ENCODE peak calls at places on chromosomes 11 and 22, in five cellular contexts. O is psoas muscle, A is left ventricle myocardium inferior, W is pancreas, N is spleen. H is an unnamed sample.

GRCh38 chr22:35630387-35630793 is 13.3 kb upstream of the MB start:
- DNase-seq in O (no peak), A (no peak), W (no peak), N (peak; percentile 39), H (peak; percentile 51)

GRCh38 chr11:83191491-83191890 is 2.0 kb upstream of the ANKRD42 start:
- DNase-seq in O (no peak), A (no peak), W (no peak), N (no peak), H (no peak)

GRCh38 chr22:26143801-26144325 is 25.4 kb upstream of the SEZ6L start:
- DNase-seq in O (no peak), A (no peak), W (no peak), N (no peak), H (no peak)

GRCh38 chr11:121437686-121438078 is 14.4 kb upstream of the SORL1 start:
- DNase-seq in O (no peak), A (no peak), W (no peak), N (no peak), H (no peak)

GRCh38 chr22:39556970-39557811 is 13.4 kb upstream of the CACNA1I start:
- DNase-seq in O (no peak), A (no peak), W (no peak), N (no peak), H (peak; percentile 33)

GRCh38 chr22:20994902-20995241 is 7.0 kb downstream of the THAP7 start:
- DNase-seq in O (no peak), A (no peak), W (no peak), N (no peak), H (no peak)

GRCh38 chr11:11020747-11021149 is 162.9 kb upstream of the ZBED5 start:
- DNase-seq in O (no peak), A (no peak), W (no peak), N (no peak), H (peak; percentile 6)

GRCh38 chr11:11105361-11105760 is 247.5 kb upstream of the ZBED5 start:
- DNase-seq in O (no peak), A (no peak), W (no peak), N (no peak), H (no peak)

GRCh38 chr11:69854719-69855118 is 35.5 kb upstream of the FGF3 start:
- DNase-seq in O (no peak), A (no peak), W (no peak), N (no peak), H (peak; percentile 78)

GRCh38 chr11:110173775-110174644 is 80.8 kb downstream of the ZC3H12C start:
- DNase-seq in O (peak; percentile 76), A (peak; percentile 64), W (peak; percentile 68), N (peak; percentile 77), H (peak; percentile 79)

GRCh38 chr22:30027791-30028190 is 52.5 kb upstream of the HORMAD2 start:
- DNase-seq in O (no peak), A (no peak), W (no peak), N (no peak), H (no peak)

GRCh38 chr11:105073486-105074200 is 28.5 kb upstream of the CARD16 start:
- DNase-seq in O (no peak), A (no peak), W (no peak), N (no peak), H (peak; percentile 46)

GRCh38 chr22:24834845-24835570 is 29.0 kb downstream of the SGSM1 start:
- DNase-seq in O (no peak), A (no peak), W (peak; percentile 34), N (peak; percentile 10), H (peak; percentile 35)

GRCh38 chr22:26526165-26526564 is 13.9 kb upstream of the TFIP11 start:
- DNase-seq in O (no peak), A (no peak), W (no peak), N (no peak), H (no peak)

GRCh38 chr22:42280836-42281235 is 10.4 kb upstream of the TCF20 start:
- DNase-seq in O (peak; percentile 32), A (peak; percentile 7), W (no peak), N (peak; percentile 51), H (peak; percentile 39)

GRCh38 chr11:3840289-3840869 is 380 bp downstream of the RHOG start:
- DNase-seq in O (no peak), A (no peak), W (no peak), N (peak; percentile 86), H (no peak)

GRCh38 chr11:76625787-76626186 is 44.8 kb downstream of the LRRC32 start:
- DNase-seq in O (no peak), A (no peak), W (no peak), N (no peak), H (no peak)

DNA sequence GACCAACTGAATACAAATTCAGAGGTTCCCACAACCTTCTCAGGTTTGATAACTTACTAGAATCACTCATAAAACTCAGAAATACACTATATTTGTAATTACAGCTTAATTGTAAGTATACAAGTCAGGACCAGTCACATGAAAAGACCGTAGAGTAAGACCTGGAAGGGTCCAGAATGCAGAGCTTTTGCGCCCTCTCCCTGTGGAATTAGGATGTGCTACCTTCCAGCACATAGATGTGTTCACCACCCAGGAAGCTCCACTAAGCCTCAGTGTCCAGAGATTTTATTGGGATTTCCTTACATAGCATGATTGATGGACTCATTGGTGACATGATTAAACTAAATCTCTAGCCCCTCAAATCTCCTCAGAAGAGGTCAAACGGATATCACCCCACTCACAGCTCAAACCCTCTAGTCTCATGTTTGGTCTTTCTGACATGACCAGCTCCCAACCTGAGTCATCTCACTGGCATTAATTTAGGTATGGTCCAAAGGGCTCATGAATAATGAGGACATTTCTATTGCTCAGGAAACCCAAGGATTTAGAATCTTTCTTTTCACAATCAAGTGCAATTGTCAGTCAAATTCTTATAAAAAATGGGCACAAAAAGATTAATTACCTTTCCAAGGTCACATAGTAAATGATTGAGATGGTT is 77.2 kb upstream of the UBASH3B start:
- DNase-seq in O (no peak), A (no peak), W (no peak), N (no peak), H (no peak)
- TF ChIP-seq CTCF in O (no peak), A (no peak), W (no peak), N (no peak), H (no peak)

GRCh38 chr11:119337581-119338317 is 2.9 kb downstream of the C1QTNF5 start:
- DNase-seq in O (no peak), A (no peak), W (no peak), N (peak; percentile 66), H (no peak)
- H3K4me3 ChIP-seq in O (no peak overlapping the region), A (peak overlapping the region; percentile 77), W (no peak overlapping the region), N (no peak overlapping the region), H (no peak overlapping the region)

DNA sequence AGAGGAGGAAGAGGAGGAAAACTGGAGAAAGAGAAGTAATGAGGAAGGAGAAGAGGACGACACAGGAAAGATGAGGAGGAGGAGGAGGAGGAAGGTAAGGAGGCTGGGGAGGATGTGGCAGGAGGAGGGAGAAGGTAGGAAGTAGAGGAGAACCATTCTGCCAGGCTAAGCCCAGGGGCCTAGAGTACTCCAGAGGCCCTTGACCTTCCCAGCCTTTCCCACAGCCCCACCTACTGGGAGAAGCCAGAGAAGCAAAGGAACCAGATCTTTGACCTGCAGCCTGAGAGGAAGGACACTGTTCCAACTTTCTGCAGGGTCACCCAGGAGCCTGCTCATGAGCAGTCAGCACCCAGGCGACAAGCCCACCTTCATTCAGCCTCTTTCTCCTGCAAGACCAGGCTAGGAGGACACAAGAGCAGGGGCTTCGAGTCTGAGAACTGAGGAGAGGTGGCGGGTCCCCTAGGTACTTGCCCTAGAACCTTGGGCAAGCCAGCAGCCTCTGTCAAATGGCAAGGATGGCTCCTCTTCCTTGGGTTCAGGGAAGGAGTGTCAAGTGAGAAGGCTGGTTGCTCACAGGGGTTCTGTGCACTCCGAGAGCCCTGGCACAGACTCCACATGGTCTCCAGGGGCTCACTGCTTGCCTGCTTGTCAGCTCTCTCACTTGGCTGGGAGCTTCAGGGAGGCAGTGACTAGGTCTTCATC is 27.9 kb upstream of the OAF start:
- DNase-seq in O (peak; percentile 80), A (peak; percentile 53), W (peak; percentile 72), N (peak; percentile 45), H (peak; percentile 27)
- TF ChIP-seq CTCF in O (no peak), A (peak; percentile 56), W (peak; percentile 22), N (no peak), H (peak; percentile 53)

DNA sequence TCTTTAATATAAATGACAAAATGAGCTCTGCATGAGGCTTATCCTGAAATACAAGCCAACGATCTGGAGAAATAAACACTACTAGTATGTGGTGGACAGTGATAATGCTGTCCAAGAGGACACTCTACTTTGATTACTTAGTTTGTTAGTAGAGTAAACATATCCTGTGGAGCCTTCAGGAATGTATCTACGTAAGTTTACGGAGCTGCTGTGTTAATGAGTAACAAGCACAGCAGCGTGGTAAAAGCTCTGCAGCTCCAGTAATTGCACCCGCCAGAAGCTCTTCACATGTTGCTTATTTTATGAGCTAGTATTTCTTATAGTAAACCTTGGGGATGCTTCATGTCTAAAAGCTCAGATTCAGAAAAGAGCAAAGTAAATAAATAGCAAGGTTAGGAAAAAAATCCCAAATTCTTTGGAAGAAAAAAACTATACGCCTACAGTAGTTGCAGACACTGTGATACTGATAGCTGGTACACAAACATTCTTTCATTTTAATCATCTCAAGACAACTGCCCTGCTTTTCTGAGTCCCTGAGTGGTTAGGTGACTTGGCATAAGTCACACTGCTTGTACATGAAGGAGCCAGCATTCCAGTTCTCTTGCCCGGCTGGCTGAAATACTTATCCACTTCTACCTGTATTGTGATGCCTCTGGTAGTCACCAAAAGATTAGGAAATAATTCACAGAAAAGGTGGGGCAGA is 32.7 kb upstream of the CCDC34 start:
- DNase-seq in O (no peak), A (no peak), W (peak; percentile 42), N (no peak), H (peak; percentile 82)
- H3K4me3 ChIP-seq in O (no peak overlapping the region), A (no peak overlapping the region), W (no peak overlapping the region), N (no peak overlapping the region), H (no peak overlapping the region)

H was measured in epithelial cell of esophagus.